ENCODE peak calls at places on chromosomes 12 and 14, in six cellular contexts. M, N, O, K, Z and R are unnamed samples.
A peak's percentile ranks its signal among the peaks of the same experiment; 100 is the strongest.

GRCh38 chr14:33357225-33358010 is 418.7 kb downstream of the NPAS3 start:
- DNase-seq in M (no peak), N (no peak), O (no peak), K (no peak), Z (no peak), R (no peak)

GRCh38 chr12:3005736-3006135 is 46.5 kb downstream of the TEAD4 start:
- DNase-seq in M (no peak), N (no peak), O (no peak), K (no peak), Z (no peak), R (no peak)

GRCh38 chr12:132475304-132476037 is 14.5 kb upstream of the FBRSL1 start:
- DNase-seq in M (no peak), N (no peak), O (no peak), K (no peak), Z (no peak), R (no peak)

GRCh38 chr14:73234586-73235394 is 2.5 kb upstream of the PAPLN start:
- DNase-seq in M (peak; percentile 80), N (no peak), O (no peak), K (no peak), Z (peak; percentile 30), R (no peak)

GRCh38 chr12:121190523-121191031 is 19.4 kb upstream of the P2RX4 start:
- DNase-seq in M (no peak), N (no peak), O (no peak), K (no peak), Z (no peak), R (no peak)

GRCh38 chr12:97404549-97404948 is 58.1 kb upstream of the RMST start:
- DNase-seq in M (no peak), N (peak; percentile 65), O (no peak), K (peak; percentile 28), Z (peak; percentile 78), R (no peak)

GRCh38 chr14:65100905-65101541 is 1.3 kb downstream of the MAX start:
- DNase-seq in M (no peak), N (no peak), O (no peak), K (no peak), Z (no peak), R (no peak)

GRCh38 chr12:101794574-101794973 is 36.2 kb downstream of the GNPTAB start:
- DNase-seq in M (no peak), N (no peak), O (no peak), K (no peak), Z (no peak), R (no peak)

GRCh38 chr14:52678591-52678990 is 16.8 kb downstream of the ERO1A start:
- DNase-seq in M (no peak), N (no peak), O (no peak), K (no peak), Z (no peak), R (no peak)

GRCh38 chr14:50633954-50634353 is 34.2 kb downstream of the SAV1 start:
- DNase-seq in M (no peak), N (no peak), O (no peak), K (no peak), Z (no peak), R (no peak)

GRCh38 chr12:1595026-1595561 is 713 bp upstream of the FBXL14 start:
- DNase-seq in M (no peak), N (no peak), O (no peak), K (no peak), Z (peak; percentile 39), R (no peak)

GRCh38 chr12:130195369-130195768 is 33.1 kb downstream of the FZD10 start:
- DNase-seq in M (peak; percentile 57), N (no peak), O (no peak), K (no peak), Z (no peak), R (peak; percentile 10)

GRCh38 chr12:1001507-1001906 is 10.5 kb downstream of the ERC1 start:
- DNase-seq in M (no peak), N (no peak), O (no peak), K (no peak), Z (no peak), R (no peak)

GRCh38 chr14:51096870-51097269 is 2.0 kb upstream of the TRIM9 start:
- DNase-seq in M (no peak), N (no peak), O (no peak), K (no peak), Z (no peak), R (no peak)

GRCh38 chr12:97560766-97561165 is 98.2 kb downstream of the RMST start:
- DNase-seq in M (no peak), N (no peak), O (no peak), K (no peak), Z (peak; percentile 13), R (no peak)

GRCh38 chr12:19055589-19055988 is 73.9 kb upstream of the PLEKHA5 start:
- DNase-seq in M (no peak), N (no peak), O (no peak), K (no peak), Z (no peak), R (no peak)

GRCh38 chr14:53109028-53109687 is 44.0 kb downstream of the DDHD1 start:
- DNase-seq in M (no peak), N (no peak), O (no peak), K (no peak), Z (no peak), R (no peak)

GRCh38 chr14:60355768-60356167 is 106.7 kb downstream of the PPM1A start:
- DNase-seq in M (no peak), N (no peak), O (no peak), K (no peak), Z (no peak), R (no peak)

GRCh38 chr12:65952737-65953209 is 128.5 kb downstream of the HMGA2 start:
- DNase-seq in M (no peak), N (no peak), O (no peak), K (no peak), Z (no peak), R (no peak)

GRCh38 chr12:1325666-1326065 is 268.7 kb downstream of the FBXL14 start:
- DNase-seq in M (no peak), N (no peak), O (no peak), K (no peak), Z (no peak), R (no peak)

GRCh38 chr12:120495189-120495722 is 657 bp upstream of the DYNLL1 start:
- DNase-seq in M (no peak), N (no peak), O (no peak), K (no peak), Z (peak; percentile 35), R (no peak)

GRCh38 chr14:101502761-101503392 is 58.4 kb upstream of the DIO3 start:
- DNase-seq in M (peak; percentile 72), N (no peak), O (no peak), K (no peak), Z (no peak), R (no peak)

GRCh38 chr14:99679996-99680395 is 4.1 kb upstream of the CYP46A1 start:
- DNase-seq in M (no peak), N (no peak), O (no peak), K (no peak), Z (no peak), R (no peak)
- TF ChIP-seq CTCF in M (no peak), N (no peak), O (no peak), K (no peak), Z (no peak), R (no peak)

DNA sequence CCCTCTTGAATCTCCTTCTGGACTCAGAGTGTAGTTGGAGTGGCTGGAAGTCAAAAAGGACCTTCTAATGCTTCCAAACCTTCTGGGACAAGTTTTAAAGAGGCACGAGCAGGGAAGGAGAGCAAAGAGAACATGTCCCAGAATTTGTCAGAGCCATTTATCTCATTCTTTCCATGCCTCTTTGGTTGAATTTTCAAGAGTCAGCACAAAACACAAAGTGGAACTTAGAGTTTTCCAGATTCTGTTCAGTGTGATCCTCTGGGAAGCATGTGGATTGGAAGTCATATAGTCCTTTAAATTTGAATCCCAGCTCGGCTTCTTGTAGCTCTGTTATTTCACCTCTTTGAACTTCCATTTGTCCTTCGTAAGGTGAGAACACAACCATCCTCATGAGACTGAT is 138.2 kb upstream of the PWP1 start:
- DNase-seq in M (no peak), N (no peak), O (no peak), K (no peak), Z (no peak), R (no peak)
- TF ChIP-seq CTCF in M (no peak), N (no peak), O (no peak), K (no peak), Z (no peak), R (no peak)

DNA sequence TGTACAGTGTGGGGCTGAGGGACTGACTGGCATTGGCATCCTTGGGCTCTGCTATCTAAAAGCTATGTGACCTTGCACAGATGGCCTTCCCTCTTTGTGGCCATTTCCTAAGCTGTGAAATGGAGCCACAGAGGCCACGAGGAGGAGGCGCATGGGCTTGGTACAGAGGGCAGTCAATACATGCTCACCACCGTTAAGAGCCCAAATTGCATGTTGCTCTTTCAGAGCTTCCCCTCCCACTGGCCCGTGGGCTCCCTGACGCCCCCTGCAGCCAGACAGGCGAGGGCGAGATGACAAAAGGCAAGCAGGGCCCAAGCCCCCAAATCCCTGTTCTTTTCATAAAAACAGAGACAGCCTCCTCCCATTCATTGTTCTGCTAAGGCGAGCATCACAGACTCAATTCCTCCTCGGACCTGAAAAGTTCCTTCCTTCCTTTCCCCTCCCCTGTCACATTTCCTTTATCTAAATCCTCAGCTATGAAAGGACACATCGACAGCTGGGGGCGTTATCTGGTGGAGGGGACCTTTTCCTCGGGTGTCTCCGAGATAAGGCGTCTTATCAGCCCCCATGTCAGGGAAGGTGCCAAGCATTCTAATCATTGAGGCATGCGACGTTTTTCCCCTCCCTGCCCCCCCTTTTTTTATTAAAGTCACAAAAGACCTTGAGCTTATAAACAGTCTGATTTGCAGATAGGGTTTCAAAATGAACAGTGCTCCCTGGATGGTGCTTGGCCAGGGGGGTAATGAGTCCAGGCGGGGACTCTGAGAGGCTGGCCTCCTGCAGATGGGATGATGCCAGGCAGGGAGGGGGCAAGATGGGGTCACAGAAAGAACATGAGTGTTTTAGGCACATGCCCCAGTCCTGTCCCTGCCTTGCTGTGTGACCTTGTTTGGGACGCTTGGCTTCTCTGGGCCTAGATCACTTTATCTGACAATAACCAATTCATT is 26.4 kb downstream of the FAM222A start:
- DNase-seq in M (peak; percentile 61), N (peak; percentile 69), O (peak; percentile 12), K (no peak), Z (peak; percentile 80), R (no peak)
- TF ChIP-seq CTCF in M (no peak), N (peak; percentile 18), O (no peak), K (peak; percentile 49), Z (peak; percentile 77), R (peak; percentile 54)

GRCh38 chr12:103626498-103626897 is 39.4 kb downstream of the STAB2 start:
- DNase-seq in M (no peak), N (peak; percentile 32), O (peak; percentile 44), K (no peak), Z (peak; percentile 62), R (no peak)
- TF ChIP-seq CTCF in M (no peak), N (no peak), O (peak; percentile 59), K (peak; percentile 40), Z (peak; percentile 41), R (peak; percentile 49)

GRCh38 chr12:92408072-92408900 is 262.6 kb upstream of the BTG1 start:
- DNase-seq in M (no peak), N (peak; percentile 55), O (no peak), K (no peak), Z (peak; percentile 41), R (no peak)
- TF ChIP-seq CTCF in M (no peak), N (peak; percentile 19), O (peak; percentile 19), K (peak; percentile 40), Z (peak; percentile 59), R (peak; percentile 55)